ENCODE peak calls at places on chromosome 12, in ten cellular contexts. N, S, M, V, A, W, K, I, B and R are unnamed samples.

GRCh38 chr12:9090220-9090619 is 25.5 kb downstream of the A2M start:
- DNase-seq in N (no peak), S (no peak), M (no peak), V (no peak), A (no peak), W (no peak), K (no peak), I (no peak), B (no peak), R (no peak)

GRCh38 chr12:128726866-128727265 is 96.9 kb downstream of the SLC15A4 start:
- DNase-seq in N (no peak), S (no peak), M (no peak), V (no peak), A (no peak), W (no peak), K (no peak), I (no peak), B (no peak), R (no peak)

GRCh38 chr12:3967556-3968160 is 94.5 kb upstream of the PARP11 start:
- DNase-seq in N (no peak), S (no peak), M (no peak), V (no peak), A (no peak), W (no peak), K (no peak), I (no peak), B (no peak), R (no peak)

GRCh38 chr12:107359382-107359781 is 266.0 kb upstream of the CRY1 start:
- DNase-seq in N (no peak), S (peak), M (no peak), V (peak), A (no peak), W (peak), K (no peak), I (no peak), B (no peak), R (peak)

GRCh38 chr12:104863549-104863948 is 94.5 kb downstream of the SLC41A2 start:
- DNase-seq in N (no peak), S (peak), M (no peak), V (peak), A (no peak), W (no peak), K (no peak), I (no peak), B (no peak), R (no peak)

GRCh38 chr12:122865268-122866231 is 30.3 kb downstream of the HIP1R start:
- DNase-seq in N (peak), S (no peak), M (no peak), V (no peak), A (no peak), W (no peak), K (peak), I (no peak), B (peak), R (no peak)

GRCh38 chr12:6952121-6952859 is 1.1 kb downstream of the PTPN6 start:
- DNase-seq in N (no peak), S (no peak), M (no peak), V (no peak), A (no peak), W (no peak), K (no peak), I (no peak), B (no peak), R (no peak)

GRCh38 chr12:90575995-90576394 is 379.0 kb downstream of the CCER1 start:
- DNase-seq in N (peak), S (no peak), M (no peak), V (no peak), A (no peak), W (no peak), K (no peak), I (no peak), B (no peak), R (no peak)

GRCh38 chr12:91053951-91054715 is 3.7 kb downstream of the KERA start:
- DNase-seq in N (no peak), S (peak), M (peak), V (peak), A (no peak), W (no peak), K (no peak), I (no peak), B (no peak), R (no peak)

GRCh38 chr12:65675141-65675621 is 149.1 kb upstream of the HMGA2 start:
- DNase-seq in N (no peak), S (no peak), M (no peak), V (peak), A (no peak), W (no peak), K (no peak), I (no peak), B (no peak), R (no peak)

GRCh38 chr12:106892075-106892474 is 63.6 kb upstream of the TMEM263 start:
- DNase-seq in N (no peak), S (no peak), M (no peak), V (no peak), A (no peak), W (no peak), K (no peak), I (no peak), B (no peak), R (peak)

GRCh38 chr12:54549774-54550451 is 512 bp downstream of the PDE1B start:
- DNase-seq in N (peak), S (peak), M (peak), V (no peak), A (no peak), W (no peak), K (no peak), I (no peak), B (peak), R (peak)

GRCh38 chr12:54409267-54409666 is 9.8 kb downstream of the ITGA5 start:
- DNase-seq in N (no peak), S (no peak), M (no peak), V (no peak), A (no peak), W (no peak), K (no peak), I (no peak), B (no peak), R (no peak)

GRCh38 chr12:62776575-62776974 is 158.4 kb downstream of the PPM1H start:
- DNase-seq in N (no peak), S (no peak), M (no peak), V (no peak), A (no peak), W (no peak), K (no peak), I (no peak), B (no peak), R (no peak)

GRCh38 chr12:107317751-107318553 is 224.6 kb upstream of the CRY1 start:
- DNase-seq in N (peak), S (peak), M (peak), V (peak), A (peak), W (peak), K (peak), I (peak), B (peak), R (peak)

GRCh38 chr12:106774808-106775524 is 484 bp downstream of the RIC8B start:
- DNase-seq in N (no peak), S (no peak), M (no peak), V (no peak), A (peak), W (no peak), K (no peak), I (no peak), B (peak), R (no peak)